ENCODE peak calls at places on chromosomes 1 and 21, in eight cellular contexts. One of them, this sample, is unnamed.

GRCh38 chr1:192109576-192109975 is 48.7 kb upstream of the RGS18 start:
- DNase-seq in hypothalamus: no peak
- DNase-seq in HS-27A: no peak
- DNase-seq in right lobe of liver: no peak
- DNase-seq in HAP-1: no peak
- DNase-seq in NCI-H1105: no peak
- DNase-seq in right cardiac atrium: no peak
- DNase-seq in activated CD8-positive, alpha-beta memory T cell treated with anti-CD3 and anti-CD28 coated beads, Interleukin-2, amount 10 ng/mL, durations not matched to agents 7 days and 5 days: no peak
- DNase-seq in this sample: no peak

GRCh38 chr1:29122662-29122986 is 1.1 kb downstream of the TMEM200B start:
- DNase-seq in hypothalamus: no peak
- DNase-seq in HS-27A: peak
- DNase-seq in right lobe of liver: no peak
- DNase-seq in HAP-1: no peak
- DNase-seq in NCI-H1105: no peak
- DNase-seq in right cardiac atrium: peak
- DNase-seq in activated CD8-positive, alpha-beta memory T cell treated with anti-CD3 and anti-CD28 coated beads, Interleukin-2, amount 10 ng/mL, durations not matched to agents 7 days and 5 days: no peak
- DNase-seq in this sample: no peak

GRCh38 chr1:169495916-169496315 is 10.2 kb upstream of the SLC19A2 start:
- DNase-seq in hypothalamus: no peak
- DNase-seq in HS-27A: no peak
- DNase-seq in right lobe of liver: no peak
- DNase-seq in HAP-1: no peak
- DNase-seq in NCI-H1105: no peak
- DNase-seq in right cardiac atrium: no peak
- DNase-seq in activated CD8-positive, alpha-beta memory T cell treated with anti-CD3 and anti-CD28 coated beads, Interleukin-2, amount 10 ng/mL, durations not matched to agents 7 days and 5 days: no peak
- DNase-seq in this sample: no peak

GRCh38 chr1:76330993-76331603 is 256.6 kb downstream of the ST6GALNAC3 start:
- DNase-seq in hypothalamus: no peak
- DNase-seq in HS-27A: peak
- DNase-seq in right lobe of liver: no peak
- DNase-seq in HAP-1: peak
- DNase-seq in NCI-H1105: peak
- DNase-seq in right cardiac atrium: no peak
- DNase-seq in activated CD8-positive, alpha-beta memory T cell treated with anti-CD3 and anti-CD28 coated beads, Interleukin-2, amount 10 ng/mL, durations not matched to agents 7 days and 5 days: peak
- DNase-seq in this sample: no peak

GRCh38 chr1:209617047-209617673 is 33.6 kb downstream of the CAMK1G start:
- DNase-seq in hypothalamus: no peak
- DNase-seq in HS-27A: no peak
- DNase-seq in right lobe of liver: no peak
- DNase-seq in HAP-1: no peak
- DNase-seq in NCI-H1105: no peak
- DNase-seq in right cardiac atrium: peak
- DNase-seq in activated CD8-positive, alpha-beta memory T cell treated with anti-CD3 and anti-CD28 coated beads, Interleukin-2, amount 10 ng/mL, durations not matched to agents 7 days and 5 days: no peak
- DNase-seq in this sample: no peak

GRCh38 chr1:230270185-230270939 is 155.8 kb downstream of the PGBD5 start:
- DNase-seq in hypothalamus: no peak
- DNase-seq in HS-27A: no peak
- DNase-seq in right lobe of liver: no peak
- DNase-seq in HAP-1: peak
- DNase-seq in NCI-H1105: peak
- DNase-seq in right cardiac atrium: no peak
- DNase-seq in activated CD8-positive, alpha-beta memory T cell treated with anti-CD3 and anti-CD28 coated beads, Interleukin-2, amount 10 ng/mL, durations not matched to agents 7 days and 5 days: no peak
- DNase-seq in this sample: no peak

GRCh38 chr1:243731974-243732373 is 118.1 kb downstream of the AKT3 start:
- DNase-seq in hypothalamus: no peak
- DNase-seq in HS-27A: no peak
- DNase-seq in right lobe of liver: peak
- DNase-seq in HAP-1: no peak
- DNase-seq in NCI-H1105: no peak
- DNase-seq in right cardiac atrium: no peak
- DNase-seq in activated CD8-positive, alpha-beta memory T cell treated with anti-CD3 and anti-CD28 coated beads, Interleukin-2, amount 10 ng/mL, durations not matched to agents 7 days and 5 days: no peak
- DNase-seq in this sample: no peak

GRCh38 chr1:154958681-154959447 is 2.7 kb downstream of the PYGO2 start:
- DNase-seq in hypothalamus: no peak
- DNase-seq in HS-27A: no peak
- DNase-seq in right lobe of liver: peak
- DNase-seq in HAP-1: no peak
- DNase-seq in NCI-H1105: no peak
- DNase-seq in right cardiac atrium: peak
- DNase-seq in activated CD8-positive, alpha-beta memory T cell treated with anti-CD3 and anti-CD28 coated beads, Interleukin-2, amount 10 ng/mL, durations not matched to agents 7 days and 5 days: no peak
- DNase-seq in this sample: no peak

GRCh38 chr1:110430366-110430765 is 20.6 kb upstream of the PROK1 start:
- DNase-seq in hypothalamus: no peak
- DNase-seq in HS-27A: no peak
- DNase-seq in right lobe of liver: no peak
- DNase-seq in HAP-1: no peak
- DNase-seq in NCI-H1105: no peak
- DNase-seq in right cardiac atrium: no peak
- DNase-seq in activated CD8-positive, alpha-beta memory T cell treated with anti-CD3 and anti-CD28 coated beads, Interleukin-2, amount 10 ng/mL, durations not matched to agents 7 days and 5 days: no peak
- DNase-seq in this sample: no peak

GRCh38 chr1:178374016-178374415 is 122.7 kb downstream of the CLEC20A start:
- DNase-seq in hypothalamus: no peak
- DNase-seq in HS-27A: no peak
- DNase-seq in right lobe of liver: no peak
- DNase-seq in HAP-1: no peak
- DNase-seq in NCI-H1105: no peak
- DNase-seq in right cardiac atrium: no peak
- DNase-seq in activated CD8-positive, alpha-beta memory T cell treated with anti-CD3 and anti-CD28 coated beads, Interleukin-2, amount 10 ng/mL, durations not matched to agents 7 days and 5 days: no peak
- DNase-seq in this sample: no peak

GRCh38 chr21:36355071-36355680 is 30.0 kb upstream of the CHAF1B start:
- DNase-seq in hypothalamus: no peak
- DNase-seq in HS-27A: no peak
- DNase-seq in right lobe of liver: no peak
- DNase-seq in HAP-1: peak
- DNase-seq in NCI-H1105: no peak
- DNase-seq in right cardiac atrium: no peak
- DNase-seq in activated CD8-positive, alpha-beta memory T cell treated with anti-CD3 and anti-CD28 coated beads, Interleukin-2, amount 10 ng/mL, durations not matched to agents 7 days and 5 days: no peak
- DNase-seq in this sample: no peak

GRCh38 chr1:54340876-54341275 is 65.3 kb downstream of the SSBP3 start:
- DNase-seq in hypothalamus: no peak
- DNase-seq in HS-27A: no peak
- DNase-seq in right lobe of liver: no peak
- DNase-seq in HAP-1: no peak
- DNase-seq in NCI-H1105: no peak
- DNase-seq in right cardiac atrium: no peak
- DNase-seq in activated CD8-positive, alpha-beta memory T cell treated with anti-CD3 and anti-CD28 coated beads, Interleukin-2, amount 10 ng/mL, durations not matched to agents 7 days and 5 days: no peak
- DNase-seq in this sample: no peak

GRCh38 chr1:30446508-30446907 is 276.9 kb downstream of the MATN1 start:
- DNase-seq in hypothalamus: no peak
- DNase-seq in HS-27A: no peak
- DNase-seq in right lobe of liver: no peak
- DNase-seq in HAP-1: no peak
- DNase-seq in NCI-H1105: no peak
- DNase-seq in right cardiac atrium: no peak
- DNase-seq in activated CD8-positive, alpha-beta memory T cell treated with anti-CD3 and anti-CD28 coated beads, Interleukin-2, amount 10 ng/mL, durations not matched to agents 7 days and 5 days: no peak
- DNase-seq in this sample: no peak

GRCh38 chr1:228010921-228011320 is 4.1 kb downstream of the WNT3A start:
- DNase-seq in hypothalamus: no peak
- DNase-seq in HS-27A: no peak
- DNase-seq in right lobe of liver: no peak
- DNase-seq in HAP-1: no peak
- DNase-seq in NCI-H1105: no peak
- DNase-seq in right cardiac atrium: no peak
- DNase-seq in activated CD8-positive, alpha-beta memory T cell treated with anti-CD3 and anti-CD28 coated beads, Interleukin-2, amount 10 ng/mL, durations not matched to agents 7 days and 5 days: peak
- DNase-seq in this sample: peak

GRCh38 chr21:35525443-35525842 is 476.3 kb upstream of the RUNX1 start:
- DNase-seq in hypothalamus: no peak
- DNase-seq in HS-27A: peak
- DNase-seq in right lobe of liver: no peak
- DNase-seq in HAP-1: no peak
- DNase-seq in NCI-H1105: no peak
- DNase-seq in right cardiac atrium: no peak
- DNase-seq in activated CD8-positive, alpha-beta memory T cell treated with anti-CD3 and anti-CD28 coated beads, Interleukin-2, amount 10 ng/mL, durations not matched to agents 7 days and 5 days: peak
- DNase-seq in this sample: no peak

GRCh38 chr1:47558601-47559593 is 121.1 kb downstream of the FOXD2 start:
- DNase-seq in hypothalamus: no peak
- DNase-seq in HS-27A: no peak
- DNase-seq in right lobe of liver: peak
- DNase-seq in HAP-1: no peak
- DNase-seq in NCI-H1105: peak
- DNase-seq in right cardiac atrium: no peak
- DNase-seq in activated CD8-positive, alpha-beta memory T cell treated with anti-CD3 and anti-CD28 coated beads, Interleukin-2, amount 10 ng/mL, durations not matched to agents 7 days and 5 days: no peak
- DNase-seq in this sample: no peak

GRCh38 chr1:55120538-55120937 is 81.2 kb downstream of the PCSK9 start:
- DNase-seq in hypothalamus: no peak
- DNase-seq in HS-27A: no peak
- DNase-seq in right lobe of liver: no peak
- DNase-seq in HAP-1: no peak
- DNase-seq in NCI-H1105: no peak
- DNase-seq in right cardiac atrium: no peak
- DNase-seq in activated CD8-positive, alpha-beta memory T cell treated with anti-CD3 and anti-CD28 coated beads, Interleukin-2, amount 10 ng/mL, durations not matched to agents 7 days and 5 days: no peak
- DNase-seq in this sample: no peak

GRCh38 chr1:29380532-29380931 is 144.2 kb downstream of the PTPRU start:
- DNase-seq in hypothalamus: no peak
- DNase-seq in HS-27A: no peak
- DNase-seq in right lobe of liver: no peak
- DNase-seq in HAP-1: no peak
- DNase-seq in NCI-H1105: no peak
- DNase-seq in right cardiac atrium: no peak
- DNase-seq in activated CD8-positive, alpha-beta memory T cell treated with anti-CD3 and anti-CD28 coated beads, Interleukin-2, amount 10 ng/mL, durations not matched to agents 7 days and 5 days: peak
- DNase-seq in this sample: no peak

GRCh38 chr1:179612361-179612760 is 20.7 kb downstream of the TDRD5 start:
- DNase-seq in hypothalamus: no peak
- DNase-seq in HS-27A: no peak
- DNase-seq in right lobe of liver: no peak
- DNase-seq in HAP-1: no peak
- DNase-seq in NCI-H1105: no peak
- DNase-seq in right cardiac atrium: no peak
- DNase-seq in activated CD8-positive, alpha-beta memory T cell treated with anti-CD3 and anti-CD28 coated beads, Interleukin-2, amount 10 ng/mL, durations not matched to agents 7 days and 5 days: no peak
- DNase-seq in this sample: no peak

GRCh38 chr21:38384675-38385074 is 113.6 kb downstream of the ERG start:
- DNase-seq in hypothalamus: no peak
- DNase-seq in HS-27A: no peak
- DNase-seq in right lobe of liver: no peak
- DNase-seq in HAP-1: no peak
- DNase-seq in NCI-H1105: no peak
- DNase-seq in right cardiac atrium: no peak
- DNase-seq in activated CD8-positive, alpha-beta memory T cell treated with anti-CD3 and anti-CD28 coated beads, Interleukin-2, amount 10 ng/mL, durations not matched to agents 7 days and 5 days: no peak
- DNase-seq in this sample: no peak